ENCODE peak calls at places on chromosomes 2 and 18, in seven cellular contexts. Q is cardiac muscle cell, F is left ventricle myocardium inferior, X is endodermal cell, G is brain microvascular endothelial cell, M is AG09309, E is GM20000. Y is an unnamed sample.

GRCh38 chr2:177396630-177397460 is 4.3 kb downstream of the AGPS start:
- DNase-seq in Q (no peak), F (no peak), X (no peak), G (peak; percentile 56), M (no peak), E (no peak), Y (no peak)

GRCh38 chr2:192000196-192000990 is 153.5 kb upstream of the CAVIN2 start:
- DNase-seq in Q (no peak), F (no peak), X (no peak), G (no peak), M (no peak), E (no peak), Y (no peak)

GRCh38 chr2:144996225-144996795 is 476.4 kb upstream of the ZEB2 start:
- DNase-seq in Q (no peak), F (no peak), X (no peak), G (no peak), M (peak; percentile 59), E (no peak), Y (no peak)

GRCh38 chr2:200305797-200306718 is at the start of gene SPATS2L:
- DNase-seq in Q (peak; percentile 77), F (peak; percentile 86), X (peak; percentile 87), G (peak; percentile 75), M (no peak), E (peak; percentile 16), Y (peak; percentile 80)

GRCh38 chr18:61606759-61607158 is 273.5 kb downstream of the CDH20 start:
- DNase-seq in Q (peak; percentile 61), F (peak; percentile 76), X (peak; percentile 93), G (peak; percentile 89), M (peak; percentile 68), E (no peak), Y (peak; percentile 22)

GRCh38 chr18:79965119-79965902 is 868 bp downstream of the HSBP1L1 start:
- DNase-seq in Q (no peak), F (no peak), X (peak; percentile 76), G (peak; percentile 61), M (no peak), E (no peak), Y (no peak)

GRCh38 chr2:221529943-221530652 is 42.0 kb downstream of the EPHA4 start:
- DNase-seq in Q (no peak), F (no peak), X (no peak), G (peak; percentile 46), M (peak; percentile 66), E (no peak), Y (no peak)

GRCh38 chr2:143217512-143218136 is 88.4 kb downstream of the ARHGAP15 start:
- DNase-seq in Q (no peak), F (no peak), X (no peak), G (no peak), M (no peak), E (no peak), Y (no peak)

GRCh38 chr2:241975593-241976284 is 106.2 kb downstream of the RTP5 start:
- DNase-seq in Q (no peak), F (no peak), X (no peak), G (no peak), M (no peak), E (no peak), Y (no peak)

GRCh38 chr2:120261387-120262006 is 8.8 kb downstream of the RALB start:
- DNase-seq in Q (no peak), F (no peak), X (no peak), G (no peak), M (no peak), E (peak; percentile 82), Y (no peak)

GRCh38 chr2:31813016-31813415 is 197.8 kb downstream of the MEMO1 start:
- DNase-seq in Q (no peak), F (no peak), X (no peak), G (no peak), M (no peak), E (no peak), Y (no peak)

GRCh38 chr2:109489296-109489695 is 124.5 kb downstream of the SEPTIN10 start:
- DNase-seq in Q (no peak), F (no peak), X (no peak), G (no peak), M (no peak), E (no peak), Y (no peak)

GRCh38 chr2:68091439-68092034 is 28.7 kb upstream of the C1D start:
- DNase-seq in Q (no peak), F (no peak), X (no peak), G (no peak), M (no peak), E (no peak), Y (no peak)

GRCh38 chr2:152475982-152476381 is 141.0 kb downstream of the FMNL2 start:
- DNase-seq in Q (no peak), F (no peak), X (no peak), G (no peak), M (no peak), E (no peak), Y (no peak)

GRCh38 chr2:153873062-153874048 is 1.6 kb downstream of the GALNT13 start:
- DNase-seq in Q (peak; percentile 64), F (no peak), X (peak; percentile 86), G (no peak), M (no peak), E (no peak), Y (peak; percentile 66)

GRCh38 chr2:35415282-35415681 is 940.3 kb upstream of the CRIM1 start:
- DNase-seq in Q (no peak), F (no peak), X (no peak), G (no peak), M (no peak), E (no peak), Y (no peak)

GRCh38 chr18:46152808-46153617 is 48.8 kb downstream of the HAUS1 start:
- DNase-seq in Q (peak; percentile 48), F (no peak), X (peak; percentile 79), G (no peak), M (no peak), E (no peak), Y (peak; percentile 52)

GRCh38 chr2:84435331-84436081 is 23.6 kb downstream of the SUCLG1 start:
- DNase-seq in Q (no peak), F (peak; percentile 15), X (no peak), G (peak; percentile 82), M (no peak), E (no peak), Y (no peak)

GRCh38 chr2:3575534-3576324 is 669 bp downstream of the RPS7 start:
- DNase-seq in Q (peak; percentile 23), F (no peak), X (no peak), G (no peak), M (no peak), E (no peak), Y (no peak)

GRCh38 chr2:85926931-85927527 is 38.2 kb upstream of the ST3GAL5 start:
- DNase-seq in Q (no peak), F (no peak), X (no peak), G (no peak), M (no peak), E (no peak), Y (no peak)

GRCh38 chr2:7819860-7820259 is 862.0 kb upstream of the ID2 start:
- DNase-seq in Q (no peak), F (no peak), X (no peak), G (no peak), M (no peak), E (no peak), Y (no peak)

GRCh38 chr2:219433666-219434467 is 776 bp upstream of the SPEG start:
- DNase-seq in Q (peak; percentile 73), F (no peak), X (peak; percentile 94), G (peak; percentile 45), M (no peak), E (no peak), Y (no peak)

GRCh38 chr2:53103661-53104060 is 663.9 kb upstream of the CHAC2 start:
- DNase-seq in Q (no peak), F (no peak), X (no peak), G (no peak), M (no peak), E (no peak), Y (no peak)

DNA sequence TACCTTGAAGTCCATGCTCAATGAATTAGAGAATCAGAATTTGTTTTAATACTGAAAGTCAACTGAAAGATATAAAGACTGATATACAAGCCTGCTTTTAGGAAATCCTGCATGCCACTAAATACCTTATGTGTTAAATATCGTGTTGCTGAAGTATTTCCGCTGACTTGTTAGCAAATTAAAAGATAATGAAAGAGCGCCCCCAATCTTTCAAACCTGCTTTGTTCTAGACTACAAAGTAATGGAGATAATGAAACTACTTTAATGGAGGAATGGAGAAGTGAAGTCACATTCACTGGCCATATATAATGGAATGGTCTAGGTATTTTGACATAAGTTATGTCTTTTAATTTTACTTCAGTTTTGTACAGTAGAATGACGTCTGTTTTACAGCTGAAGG is 95.7 kb downstream of the ASXL3 start:
- DNase-seq in Q (no peak), F (no peak), X (no peak), G (no peak), M (no peak), E (no peak), Y (no peak)
- TF ChIP-seq CTCF in Q (no peak), F (no peak), X (peak; percentile 59), G (no peak), M (no peak), E (no peak), Y (no peak)

GRCh38 chr2:83233284-83233683 is 1225.8 kb downstream of the SUCLG1 start:
- DNase-seq in Q (peak; percentile 2), F (no peak), X (no peak), G (no peak), M (no peak), E (no peak), Y (no peak)
- TF ChIP-seq CTCF in Q (no peak), F (no peak), X (peak; percentile 45), G (peak; percentile 26), M (no peak), E (no peak), Y (no peak)

DNA sequence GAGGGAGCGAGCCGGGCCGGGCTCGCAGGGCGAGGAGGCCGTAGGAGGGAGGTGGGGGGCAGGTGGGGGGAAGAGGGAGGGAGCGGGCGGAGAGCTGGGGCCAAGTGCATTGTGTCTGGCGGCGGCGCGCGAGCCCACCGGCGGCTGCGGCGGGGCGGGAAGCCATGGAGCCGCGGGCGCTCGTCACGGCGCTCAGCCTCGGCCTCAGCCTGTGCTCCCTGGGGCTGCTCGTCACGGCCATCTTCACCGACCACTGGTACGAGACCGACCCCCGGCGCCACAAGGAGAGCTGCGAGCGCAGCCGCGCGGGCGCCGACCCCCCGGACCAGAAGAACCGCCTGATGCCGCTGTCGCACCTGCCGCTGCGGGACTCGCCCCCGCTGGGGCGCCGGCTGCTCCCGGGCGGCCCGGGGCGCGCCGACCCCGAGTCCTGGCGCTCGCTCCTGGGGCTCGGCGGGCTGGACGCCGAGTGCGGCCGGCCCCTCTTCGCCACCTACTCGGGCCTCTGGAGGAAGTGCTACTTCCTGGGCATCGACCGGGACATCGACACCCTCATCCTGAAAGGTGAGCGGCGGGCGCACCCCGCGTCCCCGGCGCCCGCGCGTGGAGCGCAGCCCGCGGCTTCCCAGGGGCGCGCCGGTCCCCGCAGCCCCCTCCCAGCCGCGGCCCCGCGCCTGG is at the start of gene TMEM178A:
- DNase-seq in Q (peak; percentile 57), F (peak; percentile 15), X (peak; percentile 81), G (no peak), M (no peak), E (peak; percentile 56), Y (peak; percentile 63)
- TF ChIP-seq CTCF in Q (no peak), F (no peak), X (no peak), G (no peak), M (no peak), E (no peak), Y (no peak)

GRCh38 chr2:167345559-167345958 is 457.3 kb downstream of the XIRP2 start:
- DNase-seq in Q (no peak), F (no peak), X (no peak), G (no peak), M (no peak), E (no peak), Y (no peak)

GRCh38 chr2:167340322-167340721 is 452.0 kb downstream of the XIRP2 start:
- DNase-seq in Q (no peak), F (no peak), X (no peak), G (no peak), M (no peak), E (no peak), Y (no peak)

GRCh38 chr2:167342769-167343168 is 454.5 kb downstream of the XIRP2 start:
- DNase-seq in Q (peak; percentile 40), F (no peak), X (no peak), G (no peak), M (no peak), E (no peak), Y (no peak)
- TF ChIP-seq CTCF in Q (peak; percentile 22), F (no peak), X (peak; percentile 76), G (peak; percentile 47), M (no peak), E (no peak), Y (peak; percentile 2)